ENCODE peak calls at places on chromosome 13, in eight cellular contexts. R is AG09319, T is body of pancreas, G is AG08395, O is Kasumi-1, C is RPMI8226, H is erythroblast, Y is neuronal stem cell. F is an unnamed sample.

GRCh38 chr13:100234006-100234405 is 145.1 kb downstream of the PCCA start:
- DNase-seq in R (no peak), T (no peak), G (no peak), O (peak; percentile 51), C (no peak), H (no peak), Y (peak; percentile 24), F (no peak)

GRCh38 chr13:42594577-42595571 is 20.9 kb downstream of the TNFSF11 start:
- DNase-seq in R (peak; percentile 83), T (peak; percentile 61), G (peak; percentile 80), O (peak; percentile 74), C (peak; percentile 67), H (peak; percentile 64), Y (peak; percentile 71), F (peak; percentile 81)

GRCh38 chr13:106521101-106521799 is 14.2 kb downstream of the EFNB2 start:
- DNase-seq in R (no peak), T (no peak), G (no peak), O (no peak), C (no peak), H (no peak), Y (no peak), F (no peak)

GRCh38 chr13:23723463-23723862 is 153.3 kb downstream of the TNFRSF19 start:
- DNase-seq in R (no peak), T (peak; percentile 13), G (peak; percentile 67), O (no peak), C (no peak), H (no peak), Y (no peak), F (no peak)

GRCh38 chr13:37531054-37531453 is 67.5 kb downstream of the POSTN start:
- DNase-seq in R (peak; percentile 19), T (no peak), G (no peak), O (no peak), C (no peak), H (no peak), Y (no peak), F (peak; percentile 74)

GRCh38 chr13:60431108-60431700 is 34.2 kb downstream of the TDRD3 start:
- DNase-seq in R (peak; percentile 40), T (peak; percentile 14), G (peak; percentile 56), O (peak; percentile 94), C (peak; percentile 47), H (peak; percentile 77), Y (peak; percentile 41), F (peak; percentile 73)

GRCh38 chr13:50319603-50320296 is 304.5 kb downstream of the KCNRG start:
- DNase-seq in R (no peak), T (peak; percentile 11), G (peak; percentile 4), O (no peak), C (no peak), H (peak; percentile 45), Y (no peak), F (peak; percentile 70)

GRCh38 chr13:113245858-113246791 is 36.7 kb downstream of the CUL4A start:
- DNase-seq in R (no peak), T (no peak), G (no peak), O (peak; percentile 2), C (no peak), H (peak; percentile 62), Y (no peak), F (no peak)

GRCh38 chr13:74104661-74105275 is 29.4 kb downstream of the KLF12 start:
- DNase-seq in R (no peak), T (no peak), G (no peak), O (no peak), C (no peak), H (no peak), Y (no peak), F (no peak)

GRCh38 chr13:107375701-107376350 is 807.9 kb upstream of the ARGLU1 start:
- DNase-seq in R (no peak), T (no peak), G (no peak), O (no peak), C (no peak), H (no peak), Y (no peak), F (no peak)

GRCh38 chr13:99085139-99085845 is 107.4 kb upstream of the DOCK9 start:
- DNase-seq in R (no peak), T (peak; percentile 5), G (peak; percentile 5), O (no peak), C (no peak), H (peak; percentile 52), Y (no peak), F (no peak)

GRCh38 chr13:55816976-55817601 is 1323.6 kb upstream of the PRR20A start:
- DNase-seq in R (no peak), T (no peak), G (no peak), O (no peak), C (no peak), H (no peak), Y (no peak), F (no peak)

GRCh38 chr13:111664060-111664459 is 343.6 kb downstream of the TEX29 start:
- DNase-seq in R (no peak), T (peak; percentile 7), G (no peak), O (no peak), C (no peak), H (no peak), Y (no peak), F (no peak)

GRCh38 chr13:71625694-71626093 is 241.3 kb downstream of the DACH1 start:
- DNase-seq in R (no peak), T (no peak), G (no peak), O (no peak), C (no peak), H (no peak), Y (no peak), F (peak; percentile 54)

GRCh38 chr13:80342541-80343371 is 1.8 kb upstream of the SPRY2 start:
- DNase-seq in R (no peak), T (peak; percentile 85), G (peak; percentile 71), O (peak; percentile 76), C (peak; percentile 58), H (peak; percentile 86), Y (peak; percentile 85), F (peak; percentile 87)

GRCh38 chr13:65582160-65582559 is 1648.0 kb downstream of the PCDH9 start:
- DNase-seq in R (no peak), T (no peak), G (no peak), O (no peak), C (no peak), H (no peak), Y (no peak), F (no peak)

GRCh38 chr13:21852043-21852442 is 181.2 kb downstream of the FGF9 start:
- DNase-seq in R (no peak), T (no peak), G (peak; percentile 53), O (no peak), C (no peak), H (no peak), Y (no peak), F (no peak)